ENCODE peak calls at places on chromosomes 11 and 22, in nine cellular contexts. V is left lung, I is A549, K is K562, L is SK-N-SH, E is coronary artery, X is AG04450, S is sigmoid colon, C is IMR-90. F is an unnamed sample.

GRCh38 chr11:72848846-72849466 is 34.7 kb downstream of the ATG16L2 start:
- DNase-seq in V (no peak), I (peak; percentile 50), K (no peak), L (peak; percentile 55), E (no peak), X (no peak), S (no peak), C (peak; percentile 60), F (no peak)

GRCh38 chr11:58788355-58789023 is 56.0 kb downstream of the GLYATL2 start:
- DNase-seq in V (no peak), I (peak; percentile 42), K (peak; percentile 52), L (peak; percentile 34), E (no peak), X (no peak), S (no peak), C (peak; percentile 61), F (no peak)

GRCh38 chr11:67195971-67196418 is 70.3 kb upstream of the GRK2 start:
- DNase-seq in V (no peak), I (peak; percentile 19), K (no peak), L (no peak), E (no peak), X (no peak), S (no peak), C (peak; percentile 23), F (no peak)

GRCh38 chr22:20786536-20786979 is 12.6 kb downstream of the SERPIND1 start:
- DNase-seq in V (no peak), I (no peak), K (no peak), L (no peak), E (no peak), X (no peak), S (no peak), C (no peak), F (no peak)

GRCh38 chr22:23678133-23678532 is 12.7 kb upstream of the RGL4 start:
- DNase-seq in V (no peak), I (no peak), K (no peak), L (no peak), E (no peak), X (no peak), S (peak; percentile 19), C (no peak), F (no peak)

GRCh38 chr11:120068114-120068573 is 69.8 kb downstream of the TRIM29 start:
- DNase-seq in V (no peak), I (no peak), K (no peak), L (peak; percentile 75), E (peak; percentile 57), X (peak; percentile 0), S (no peak), C (peak; percentile 47), F (no peak)

GRCh38 chr11:34052608-34053160 is 1.2 kb downstream of the CAPRIN1 start:
- DNase-seq in V (peak; percentile 46), I (peak; percentile 36), K (peak; percentile 55), L (peak; percentile 44), E (no peak), X (no peak), S (peak; percentile 66), C (no peak), F (peak; percentile 29)

GRCh38 chr11:86152006-86152862 is 83.3 kb upstream of the PICALM start:
- DNase-seq in V (no peak), I (no peak), K (no peak), L (no peak), E (no peak), X (no peak), S (no peak), C (peak; percentile 53), F (no peak)

GRCh38 chr11:44304091-44305084 is 5.6 kb downstream of the ALX4 start:
- DNase-seq in V (no peak), I (no peak), K (no peak), L (peak; percentile 71), E (no peak), X (no peak), S (no peak), C (no peak), F (no peak)

GRCh38 chr11:67250059-67251043 is 15.9 kb upstream of the GRK2 start:
- DNase-seq in V (no peak), I (no peak), K (no peak), L (no peak), E (no peak), X (no peak), S (no peak), C (no peak), F (no peak)

GRCh38 chr22:26075233-26075632 is 94.0 kb upstream of the SEZ6L start:
- DNase-seq in V (no peak), I (no peak), K (no peak), L (no peak), E (no peak), X (no peak), S (no peak), C (no peak), F (no peak)

DNA sequence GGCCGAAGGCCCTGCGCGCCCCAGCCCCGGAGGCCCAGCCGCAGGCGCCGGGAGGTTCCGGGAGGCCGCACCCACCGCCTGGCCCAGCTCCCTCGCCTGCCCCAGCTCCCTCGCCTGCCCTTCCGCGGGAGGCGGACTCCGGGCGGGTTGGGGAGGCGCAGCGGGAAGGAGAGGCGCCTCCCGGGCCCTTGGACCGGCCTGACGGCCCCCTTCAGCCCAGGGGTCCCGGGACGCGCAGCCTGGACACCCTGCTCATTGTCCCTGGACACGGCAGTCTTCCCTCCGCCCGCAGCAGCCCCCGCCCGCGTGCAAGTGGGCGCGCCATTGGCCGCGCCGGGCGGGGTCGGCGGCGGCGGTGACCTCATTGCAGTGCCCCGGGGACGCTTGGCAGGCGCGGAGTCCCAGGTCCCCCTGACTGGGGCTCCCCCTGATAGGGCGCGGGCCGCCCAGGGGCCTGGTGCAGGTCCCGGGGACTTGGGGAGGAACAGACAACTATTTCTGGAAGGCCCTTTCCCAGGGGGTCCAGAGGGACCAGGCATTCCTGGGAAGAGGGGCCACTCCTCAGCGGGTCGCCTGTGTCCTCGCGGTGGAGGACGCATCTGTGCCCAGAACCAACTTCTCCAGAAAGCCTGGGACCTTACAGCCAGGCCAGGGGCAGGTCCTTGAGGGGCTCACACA is 501 bp downstream of the CD151 start:
- DNase-seq in V (no peak), I (peak; percentile 55), K (peak; percentile 64), L (peak; percentile 87), E (no peak), X (no peak), S (no peak), C (no peak), F (peak; percentile 80)
- H3K27ac ChIP-seq in V (peak overlapping the region; percentile 89), I (peak overlapping the region; percentile 100), K (peak overlapping the region; percentile 94), L (peak overlapping the region; percentile 91), E (peak overlapping the region; percentile 99), X (peak overlapping the region; percentile 57), S (peak overlapping the region; percentile 89), C (peak overlapping the region; percentile 93), F (peak overlapping the region; percentile 92)

GRCh38 chr11:103622296-103622695 is 414.1 kb upstream of the DDI1 start:
- DNase-seq in V (no peak), I (no peak), K (no peak), L (peak; percentile 16), E (no peak), X (no peak), S (no peak), C (no peak), F (no peak)
- H3K4me3 ChIP-seq in V (no peak overlapping the region), I (no peak overlapping the region), K (no peak overlapping the region), L (no peak overlapping the region), E (no peak overlapping the region), X (no peak overlapping the region), S (no peak overlapping the region), C (no peak overlapping the region), F (no peak overlapping the region)

GRCh38 chr11:17930544-17931144 is 82.2 kb downstream of the SERGEF start:
- DNase-seq in V (no peak), I (no peak), K (no peak), L (no peak), E (no peak), X (no peak), S (no peak), C (no peak), F (no peak)

GRCh38 chr11:17933710-17934109 is 79.1 kb downstream of the SERGEF start:
- DNase-seq in V (no peak), I (no peak), K (peak; percentile 24), L (no peak), E (no peak), X (no peak), S (no peak), C (no peak), F (no peak)

GRCh38 chr11:17931595-17931994 is 81.3 kb downstream of the SERGEF start:
- DNase-seq in V (no peak), I (no peak), K (no peak), L (no peak), E (no peak), X (no peak), S (no peak), C (peak; percentile 20), F (no peak)

GRCh38 chr11:17934194-17934593 is 78.7 kb downstream of the SERGEF start:
- DNase-seq in V (no peak), I (no peak), K (no peak), L (no peak), E (no peak), X (no peak), S (no peak), C (no peak), F (no peak)

DNA sequence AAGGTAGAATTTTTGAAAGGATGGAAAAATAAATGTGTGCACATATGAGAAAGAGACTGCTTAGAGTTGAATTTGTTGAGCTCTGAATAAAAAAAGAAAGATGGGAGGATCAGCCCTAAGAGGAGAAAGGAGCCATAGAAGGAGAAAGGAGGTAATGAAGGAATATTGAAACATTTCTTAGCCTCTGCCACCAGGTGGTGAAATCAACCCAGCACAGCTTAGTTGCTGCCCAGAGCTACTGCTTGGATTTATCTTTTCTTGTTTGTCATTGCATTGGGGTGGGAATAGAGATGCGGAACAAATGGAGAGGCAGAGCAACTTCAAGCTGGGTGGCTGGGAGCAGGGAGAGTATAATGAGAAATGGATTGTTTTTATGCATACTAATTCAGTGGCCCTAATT is 80.4 kb downstream of the SERGEF start:
- DNase-seq in V (no peak), I (no peak), K (peak; percentile 28), L (no peak), E (no peak), X (no peak), S (no peak), C (no peak), F (no peak)
- TF ChIP-seq CTCF in V (no peak), I (peak; percentile 8), K (no peak), L (peak; percentile 13), E (no peak), X (peak; percentile 8), S (no peak), C (no peak), F (no peak)

GRCh38 chr11:112368402-112368801 is 107.7 kb upstream of the PLET1 start:
- DNase-seq in V (no peak), I (no peak), K (no peak), L (no peak), E (no peak), X (no peak), S (no peak), C (no peak), F (no peak)

GRCh38 chr11:112364962-112365481 is 104.4 kb upstream of the PLET1 start:
- DNase-seq in V (no peak), I (peak; percentile 51), K (no peak), L (peak; percentile 49), E (no peak), X (peak; percentile 98), S (peak; percentile 85), C (peak; percentile 99), F (no peak)

GRCh38 chr11:112366777-112367176 is 106.1 kb upstream of the PLET1 start:
- DNase-seq in V (no peak), I (no peak), K (no peak), L (no peak), E (no peak), X (peak; percentile 45), S (no peak), C (peak; percentile 80), F (no peak)

GRCh38 chr11:112367453-112367852 is 106.8 kb upstream of the PLET1 start:
- DNase-seq in V (no peak), I (no peak), K (no peak), L (no peak), E (no peak), X (no peak), S (no peak), C (no peak), F (no peak)

GRCh38 chr11:112366012-112366411 is 105.4 kb upstream of the PLET1 start:
- DNase-seq in V (no peak), I (no peak), K (no peak), L (no peak), E (no peak), X (no peak), S (no peak), C (no peak), F (no peak)
- H3K27ac ChIP-seq in V (no peak overlapping the region), I (no peak overlapping the region), K (no peak overlapping the region), L (no peak overlapping the region), E (no peak overlapping the region), X (peak overlapping the region; percentile 47), S (peak overlapping the region; percentile 86), C (peak overlapping the region; percentile 72), F (no peak overlapping the region)